ENCODE peak calls at places on chromosomes 11 and 22, in four cellular contexts. I, O, L and Q are unnamed samples.

GRCh38 chr22:23105304-23105703 is 35.0 kb downstream of the GNAZ start:
- DNase-seq in I (no peak), O (no peak), L (no peak), Q (no peak)

GRCh38 chr11:101618691-101619090 is 34.9 kb upstream of the TRPC6 start:
- DNase-seq in I (no peak), O (peak), L (peak), Q (no peak)

GRCh38 chr11:30018443-30018842 is 1.6 kb upstream of the KCNA4 start:
- DNase-seq in I (no peak), O (no peak), L (no peak), Q (no peak)

GRCh38 chr22:50004923-50005322 is 7.6 kb downstream of the IL17REL start:
- DNase-seq in I (no peak), O (no peak), L (no peak), Q (no peak)

GRCh38 chr11:70034740-70035365 is 43.3 kb upstream of the ANO1 start:
- DNase-seq in I (peak), O (no peak), L (no peak), Q (no peak)

GRCh38 chr11:65316311-65316978 is 1.8 kb downstream of the CDC42EP2 start:
- DNase-seq in I (no peak), O (peak), L (peak), Q (no peak)

GRCh38 chr11:92325416-92325815 is 100.8 kb downstream of the FAT3 start:
- DNase-seq in I (no peak), O (no peak), L (no peak), Q (no peak)

GRCh38 chr11:65423516-65424199 is 1.1 kb downstream of the NEAT1 start:
- DNase-seq in I (peak), O (no peak), L (no peak), Q (no peak)

GRCh38 chr11:36460220-36460619 is 49.9 kb downstream of the TRAF6 start:
- DNase-seq in I (no peak), O (no peak), L (no peak), Q (no peak)

GRCh38 chr22:19483481-19484244 is 3.9 kb downstream of the CDC45 start:
- DNase-seq in I (no peak), O (peak), L (no peak), Q (no peak)

GRCh38 chr11:117457031-117457785 is 129.6 kb downstream of the CEP164 start:
- DNase-seq in I (no peak), O (no peak), L (no peak), Q (no peak)

GRCh38 chr11:31487848-31488247 is 21.6 kb downstream of the IMMP1L start:
- DNase-seq in I (no peak), O (peak), L (peak), Q (no peak)

GRCh38 chr11:132685174-132685611 is 847.1 kb downstream of the OPCML start:
- DNase-seq in I (no peak), O (peak), L (no peak), Q (no peak)

GRCh38 chr11:46357483-46357936 is 10.2 kb downstream of the DGKZ start:
- DNase-seq in I (peak), O (no peak), L (no peak), Q (no peak)

GRCh38 chr11:32430586-32431357 is 4.6 kb downstream of the WT1 start:
- DNase-seq in I (no peak), O (no peak), L (no peak), Q (no peak)

GRCh38 chr11:22875869-22876473 is 15.7 kb upstream of the CCDC179 start:
- DNase-seq in I (peak), O (peak), L (peak), Q (peak)

GRCh38 chr11:76047766-76048165 is 158.5 kb downstream of the WNT11 start:
- DNase-seq in I (no peak), O (no peak), L (no peak), Q (no peak)

GRCh38 chr11:95134491-95134890 is 44.8 kb downstream of the ENDOD1 start:
- DNase-seq in I (no peak), O (peak), L (no peak), Q (no peak)

GRCh38 chr11:95727630-95728029 is 62.0 kb downstream of the FAM76B start:
- DNase-seq in I (no peak), O (no peak), L (no peak), Q (no peak)

GRCh38 chr11:65329503-65329902 is 4.1 kb upstream of the DPF2 start:
- DNase-seq in I (no peak), O (no peak), L (no peak), Q (no peak)

GRCh38 chr11:28529046-28529445 is 420.9 kb downstream of the METTL15 start:
- DNase-seq in I (no peak), O (peak), L (peak), Q (no peak)

GRCh38 chr11:71241721-71242259 is 10.6 kb downstream of the SHANK2 start:
- DNase-seq in I (no peak), O (no peak), L (no peak), Q (no peak)
- H3K4me3 ChIP-seq in I (no peak), O (no peak), L (no peak), Q (peak)

DNA sequence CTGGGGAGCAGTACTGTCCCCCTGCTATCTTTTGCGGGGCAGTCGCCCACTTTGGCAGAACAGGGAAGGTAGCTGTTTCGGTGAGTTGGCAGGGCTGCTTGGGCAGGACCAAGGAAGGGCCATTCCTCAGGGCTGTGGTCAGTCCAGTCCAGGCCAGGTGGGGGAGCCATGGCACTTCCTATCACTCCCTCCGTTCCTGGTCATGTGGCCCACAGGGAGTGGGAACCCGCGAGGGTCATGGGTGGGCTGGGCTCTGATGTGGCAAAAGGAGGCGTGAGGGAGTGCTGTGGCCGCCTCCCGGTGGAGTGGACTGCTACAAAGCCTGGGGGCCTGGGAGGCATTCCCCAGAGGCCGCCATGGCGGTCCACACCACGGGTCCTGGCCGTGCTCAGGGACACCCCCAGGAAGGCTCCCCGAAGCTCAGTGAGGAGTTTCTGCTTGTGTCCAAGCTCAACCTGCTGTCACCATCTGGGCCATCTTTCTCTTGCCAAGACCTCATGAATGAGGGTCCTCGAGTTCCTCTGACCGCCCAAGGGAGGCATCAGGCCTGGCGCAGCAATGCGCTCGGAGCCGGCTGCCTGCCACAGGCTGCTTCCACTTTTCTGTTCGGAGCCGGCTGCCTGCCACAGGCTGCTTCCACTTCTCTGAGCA is 11.9 kb downstream of the CHID1 start:
- DNase-seq in I (no peak), O (no peak), L (no peak), Q (no peak)
- TF ChIP-seq CTCF in I (no peak), O (peak), L (peak), Q (peak)

DNA sequence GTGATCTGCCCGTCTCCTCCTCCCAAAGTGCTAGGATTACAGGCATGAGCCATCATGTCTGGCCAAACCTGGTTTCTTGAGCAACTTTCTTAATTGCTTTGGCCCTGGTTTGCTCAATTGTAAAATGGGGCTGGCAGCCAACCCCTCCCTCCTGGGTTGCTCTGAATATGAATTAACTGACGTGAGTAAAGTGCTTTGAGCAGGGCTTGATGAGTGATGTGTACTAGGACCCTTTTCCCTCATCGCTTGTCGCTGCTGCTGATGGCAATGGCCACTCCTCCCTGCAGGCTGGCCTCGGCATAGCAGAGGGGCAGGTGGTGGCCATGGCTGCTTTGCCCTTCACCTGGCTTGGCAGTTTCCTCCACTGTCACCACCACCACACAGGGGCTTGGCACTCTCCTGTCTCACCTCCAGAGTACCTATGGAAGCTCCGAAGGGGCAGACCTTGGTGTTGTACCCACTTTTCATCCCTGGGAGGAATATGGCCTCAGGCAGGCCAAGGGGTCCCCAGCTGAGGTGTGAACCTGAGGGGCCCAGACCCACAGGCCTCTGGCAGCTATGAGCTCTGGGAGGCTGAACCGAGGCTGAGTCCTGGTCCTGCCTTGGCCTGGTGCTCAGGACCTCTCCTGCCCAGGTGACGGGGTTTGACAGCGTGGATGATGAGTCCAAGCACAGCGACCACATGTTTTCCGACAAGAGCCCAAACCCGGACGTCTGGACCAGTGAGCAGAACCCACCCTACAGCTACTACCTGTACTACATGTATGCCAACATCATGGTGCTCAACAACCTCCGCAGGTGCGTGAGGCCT is 41.3 kb downstream of the RNF141 start:
- DNase-seq in I (no peak), O (no peak), L (no peak), Q (no peak)
- H3K4me3 ChIP-seq in I (no peak), O (no peak), L (no peak), Q (no peak)

DNA sequence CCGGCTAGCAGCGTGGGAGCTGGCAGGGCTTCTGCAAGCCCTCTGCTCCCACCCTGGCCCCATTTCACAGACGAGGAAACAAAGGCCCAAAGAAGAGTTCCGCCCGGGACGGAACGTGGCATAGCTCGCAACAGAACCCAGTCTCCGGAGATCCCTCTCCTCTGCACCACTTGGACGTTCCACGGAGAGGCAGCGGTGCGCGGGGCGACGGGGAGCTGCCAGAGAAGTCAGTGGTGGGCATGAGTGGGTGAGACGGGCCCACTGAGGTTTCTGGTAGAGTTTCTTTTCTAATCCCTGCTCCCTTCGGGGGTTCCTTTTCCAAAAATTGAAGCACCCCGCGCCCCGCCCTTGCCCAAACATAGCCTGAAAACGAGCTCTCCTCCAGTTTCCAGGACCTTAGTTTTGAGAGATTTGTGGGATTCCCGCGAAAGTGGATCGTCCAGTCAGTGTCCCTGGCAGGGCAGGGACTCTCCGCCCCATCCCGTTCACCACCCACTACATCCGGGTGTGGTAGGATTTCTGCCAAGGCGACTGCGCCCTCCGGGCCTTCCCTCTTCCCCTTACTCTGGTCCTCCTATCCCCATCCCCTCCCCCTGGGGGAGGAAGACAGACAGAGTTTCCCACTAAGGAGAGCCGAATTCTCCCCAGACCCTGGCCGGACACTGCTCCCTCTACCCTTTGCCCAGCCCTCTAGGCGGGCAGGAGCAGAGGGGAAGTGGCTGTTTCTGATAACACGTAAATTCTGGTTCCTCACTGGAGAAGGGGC is 764 bp upstream of the NECTIN1 start:
- DNase-seq in I (peak), O (peak), L (peak), Q (no peak)
- TF ChIP-seq CTCF in I (no peak), O (peak), L (no peak), Q (no peak)

GRCh38 chr22:29703595-29704195 is 16.1 kb upstream of the CABP7 start:
- DNase-seq in I (no peak), O (no peak), L (no peak), Q (no peak)
- H3K4me3 ChIP-seq in I (no peak), O (no peak), L (no peak), Q (no peak)

GRCh38 chr11:125164422-125165110 is at the start of gene PKNOX2:
- DNase-seq in I (peak), O (peak), L (no peak), Q (no peak)
- TF ChIP-seq CTCF in I (peak), O (peak), L (peak), Q (peak)

DNA sequence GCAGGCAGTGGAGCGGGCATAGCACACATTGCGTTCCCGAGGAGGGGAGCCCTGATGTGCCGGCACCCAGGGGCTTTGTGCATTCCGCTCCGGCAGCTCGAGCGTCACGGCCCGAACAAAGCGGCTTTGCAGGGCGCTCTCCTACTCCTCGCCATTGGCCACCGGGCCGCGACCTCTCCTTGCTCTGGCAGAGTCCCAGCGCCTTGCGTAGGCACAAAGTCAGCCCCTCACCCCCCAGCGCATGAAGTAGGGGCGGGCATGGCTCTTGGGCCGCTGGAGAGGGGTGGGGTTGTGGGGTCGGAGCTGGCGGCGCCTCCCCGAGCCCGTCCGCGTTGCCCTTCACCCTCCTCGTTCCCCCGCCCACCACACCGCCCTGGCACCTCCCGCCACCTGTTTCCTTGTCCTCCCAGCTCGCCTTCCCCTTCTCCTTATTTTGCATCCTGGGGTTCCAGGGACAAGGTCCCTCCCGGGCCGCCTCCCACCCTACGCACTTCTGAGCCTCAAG is 781 bp upstream of the PPARA start:
- DNase-seq in I (peak), O (no peak), L (no peak), Q (no peak)
- H3K4me3 ChIP-seq in I (peak), O (peak), L (peak), Q (peak)